ENCODE peak calls at places on chromosomes 13 and 19, in nine cellular contexts. G is A673, B is stomach, J is heart right ventricle, P is spleen, V is colonic mucosa, W is IMR-90, N is Peyer's patch, H is fibroblast of lung. C is an unnamed sample. For H3K27me3, the result is how much of the 10 kb centered on the place peaks cover.

GRCh38 chr19:48120505-48120904 is 9.9 kb upstream of the PLA2G4C start:
- DNase-seq in G (no peak), B (no peak), J (no peak), P (no peak), V (no peak), W (no peak), N (no peak), H (no peak), C (no peak)

GRCh38 chr13:95564948-95565347 is 12.4 kb downstream of the CLDN10 start:
- DNase-seq in G (no peak), B (no peak), J (no peak), P (no peak), V (no peak), W (peak), N (no peak), H (peak), C (no peak)

GRCh38 chr19:42693760-42694350 is 46.4 kb downstream of the PSG3 start:
- DNase-seq in G (peak), B (no peak), J (no peak), P (no peak), V (no peak), W (peak), N (no peak), H (peak), C (no peak)

GRCh38 chr13:96460571-96460970 is 370.7 kb downstream of the HS6ST3 start:
- DNase-seq in G (no peak), B (no peak), J (peak), P (no peak), V (no peak), W (no peak), N (no peak), H (no peak), C (no peak)

GRCh38 chr19:45780146-45780447 is 2.2 kb downstream of the DMPK start:
- DNase-seq in G (no peak), B (no peak), J (no peak), P (no peak), V (no peak), W (no peak), N (peak), H (no peak), C (no peak)

GRCh38 chr19:28943651-28944050 is 269.3 kb downstream of the UQCRFS1 start:
- DNase-seq in G (no peak), B (no peak), J (no peak), P (no peak), V (no peak), W (no peak), N (no peak), H (no peak), C (no peak)

GRCh38 chr13:48530833-48531232 is 2.0 kb downstream of the RCBTB2 start:
- DNase-seq in G (no peak), B (no peak), J (no peak), P (no peak), V (no peak), W (no peak), N (no peak), H (no peak), C (no peak)

GRCh38 chr13:76086729-76087128 is 450.6 kb downstream of the LMO7 start:
- DNase-seq in G (no peak), B (no peak), J (no peak), P (no peak), V (no peak), W (no peak), N (no peak), H (no peak), C (no peak)

GRCh38 chr13:51942189-51942588 is 69.1 kb downstream of the ATP7B start:
- DNase-seq in G (no peak), B (peak), J (no peak), P (no peak), V (peak), W (no peak), N (peak), H (no peak), C (no peak)

GRCh38 chr19:32403291-32403995 is 2.1 kb upstream of the DPY19L3 start:
- DNase-seq in G (peak), B (no peak), J (no peak), P (no peak), V (no peak), W (no peak), N (no peak), H (no peak), C (no peak)

GRCh38 chr19:8695501-8695900 is 3.1 kb downstream of the ACTL9 start:
- DNase-seq in G (no peak), B (no peak), J (no peak), P (no peak), V (no peak), W (no peak), N (no peak), H (no peak), C (no peak)

GRCh38 chr19:8686549-8686948 is 12.0 kb downstream of the ACTL9 start:
- DNase-seq in G (no peak), B (no peak), J (no peak), P (no peak), V (no peak), W (no peak), N (no peak), H (no peak), C (no peak)

GRCh38 chr19:8695911-8696310 is 2.7 kb downstream of the ACTL9 start:
- DNase-seq in G (no peak), B (no peak), J (no peak), P (no peak), V (no peak), W (no peak), N (no peak), H (no peak), C (no peak)

GRCh38 chr19:8688930-8689329 is 9.7 kb downstream of the ACTL9 start:
- DNase-seq in G (no peak), B (no peak), J (no peak), P (no peak), V (no peak), W (no peak), N (no peak), H (no peak), C (no peak)

GRCh38 chr19:8690753-8691539 is 7.6 kb downstream of the ACTL9 start:
- DNase-seq in G (no peak), B (no peak), J (no peak), P (no peak), V (no peak), W (no peak), N (no peak), H (no peak), C (no peak)
- H3K27me3 ChIP-seq in G (under half), B (under half), J (under half), P (under half), V (under half), W (under half), N (under half), H (under half), C (under half)

GRCh38 chr13:65656740-65657329 is 1573.3 kb downstream of the PCDH9 start:
- DNase-seq in G (peak), B (no peak), J (no peak), P (no peak), V (no peak), W (peak), N (no peak), H (peak), C (no peak)

DNA sequence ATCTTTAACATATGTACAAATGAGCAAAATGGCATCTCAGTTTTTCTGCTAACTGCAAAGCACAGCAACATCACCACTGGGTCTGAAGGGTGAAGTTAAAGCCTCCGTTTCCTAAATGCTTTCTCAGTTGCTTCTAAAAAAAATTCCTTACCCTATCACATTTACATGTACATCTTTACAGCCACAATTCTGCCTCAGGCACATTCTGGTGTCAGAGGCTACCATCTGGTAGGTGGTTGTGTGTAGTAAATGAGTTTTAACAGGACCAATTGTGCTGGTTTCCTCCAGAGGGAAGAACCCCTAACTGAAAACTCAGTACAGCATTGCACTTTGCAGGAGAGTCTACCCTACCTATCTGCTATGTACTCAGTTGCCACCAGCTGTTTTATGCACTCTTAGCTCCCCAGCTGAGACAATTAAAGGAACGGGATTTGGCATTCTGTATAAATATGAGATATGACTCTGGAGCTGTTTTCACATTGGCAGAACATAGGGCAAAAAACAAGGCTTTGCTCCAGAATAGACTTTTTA is 1576.5 kb downstream of the PCDH9 start:
- DNase-seq in G (no peak), B (no peak), J (no peak), P (no peak), V (no peak), W (no peak), N (no peak), H (no peak), C (no peak)
- H3K27ac ChIP-seq in G (no peak), B (no peak), J (no peak), P (no peak), V (no peak), W (no peak), N (no peak), H (no peak), C (no peak)

GRCh38 chr19:4374451-4375163 is 25.7 kb downstream of the SH3GL1 start:
- DNase-seq in G (no peak), B (peak), J (peak), P (no peak), V (peak), W (peak), N (peak), H (peak), C (peak)
- TF ChIP-seq CTCF in G (no peak), B (no peak), J (peak), P (no peak), V (no peak), W (peak), N (peak), H (peak), C (no peak)

GRCh38 chr13:27959976-27960361 is 9.1 kb downstream of the CDX2 start:
- DNase-seq in G (no peak), B (no peak), J (no peak), P (no peak), V (no peak), W (no peak), N (no peak), H (no peak), C (no peak)
- H3K27me3 ChIP-seq in G (half or more), B (half or more), J (half or more), P (half or more), V (under half), W (half or more), N (under half), H (under half), C (half or more)

C was measured in lower lobe of right lung.